ENCODE peak calls at places on chromosomes 7 and 10, in six cellular contexts. W is CD8-positive, alpha-beta T cell; N is omental fat pad; H is GM10248; U is RWPE1; F is astrocyte of the spinal cord. M is an unnamed sample.

GRCh38 chr10:17229967-17230682 is 2.1 kb downstream of the VIM start:
- DNase-seq in W (peak), N (peak), H (peak), U (peak), F (peak), M (peak)

GRCh38 chr7:145168427-145168826 is 332.6 kb upstream of the TPK1 start:
- DNase-seq in W (no peak), N (no peak), H (no peak), U (no peak), F (no peak), M (no peak)

GRCh38 chr7:92639956-92640355 is 49.8 kb upstream of the FAM133B start:
- DNase-seq in W (no peak), N (no peak), H (no peak), U (no peak), F (no peak), M (no peak)

GRCh38 chr7:78301361-78301760 is 502.8 kb downstream of the PHTF2 start:
- DNase-seq in W (no peak), N (no peak), H (no peak), U (no peak), F (peak), M (peak)

GRCh38 chr7:74343281-74344127 is 54.3 kb downstream of the CLIP2 start:
- DNase-seq in W (no peak), N (no peak), H (no peak), U (peak), F (peak), M (peak)

GRCh38 chr7:2049782-2050510 is 182.8 kb downstream of the MAD1L1 start:
- DNase-seq in W (no peak), N (no peak), H (no peak), U (no peak), F (no peak), M (no peak)

GRCh38 chr10:62038609-62039190 is 137.2 kb downstream of the ARID5B start:
- DNase-seq in W (peak), N (no peak), H (peak), U (peak), F (peak), M (peak)

GRCh38 chr10:68508090-68508489 is 19.2 kb downstream of the SLC25A16 start:
- DNase-seq in W (no peak), N (no peak), H (no peak), U (no peak), F (no peak), M (no peak)

GRCh38 chr7:46752881-46753366 is 829.0 kb downstream of the TNS3 start:
- DNase-seq in W (no peak), N (no peak), H (no peak), U (peak), F (peak), M (peak)

GRCh38 chr10:87867453-87867852 is 4.0 kb downstream of the PTEN start:
- DNase-seq in W (no peak), N (no peak), H (no peak), U (no peak), F (peak), M (peak)

GRCh38 chr10:15789793-15790525 is 70.2 kb upstream of the ITGA8 start:
- DNase-seq in W (no peak), N (no peak), H (no peak), U (no peak), F (peak), M (peak)

GRCh38 chr7:127768241-127768640 is 116.2 kb downstream of the SND1 start:
- DNase-seq in W (no peak), N (no peak), H (no peak), U (no peak), F (no peak), M (peak)

GRCh38 chr7:74429153-74429747 is 24.5 kb upstream of the GTF2IRD1 start:
- DNase-seq in W (no peak), N (no peak), H (no peak), U (no peak), F (peak), M (no peak)

GRCh38 chr7:75943864-75944263 is 28.9 kb downstream of the POR start:
- DNase-seq in W (no peak), N (no peak), H (no peak), U (peak), F (peak), M (peak)

GRCh38 chr10:67256984-67257383 is 331.1 kb downstream of the LRRTM3 start:
- DNase-seq in W (no peak), N (no peak), H (no peak), U (no peak), F (no peak), M (no peak)

GRCh38 chr7:94190599-94191061 is 186.5 kb upstream of the BET1 start:
- DNase-seq in W (no peak), N (no peak), H (no peak), U (peak), F (peak), M (peak)

GRCh38 chr10:127345231-127345965 is 149.0 kb upstream of the INSYN2A start:
- DNase-seq in W (no peak), N (no peak), H (no peak), U (no peak), F (no peak), M (no peak)

GRCh38 chr7:157506268-157506667 is 169.5 kb downstream of the DNAJB6 start:
- DNase-seq in W (no peak), N (no peak), H (no peak), U (no peak), F (no peak), M (no peak)

GRCh38 chr10:101716891-101717659 is 22.1 kb upstream of the FBXW4 start:
- DNase-seq in W (no peak), N (no peak), H (no peak), U (no peak), F (no peak), M (peak)

GRCh38 chr10:5632430-5632829 is 34.0 kb downstream of the ASB13 start:
- DNase-seq in W (no peak), N (no peak), H (no peak), U (no peak), F (no peak), M (peak)

GRCh38 chr7:84412161-84412969 is 217.8 kb upstream of the SEMA3A start:
- DNase-seq in W (no peak), N (no peak), H (no peak), U (peak), F (peak), M (peak)

DNA sequence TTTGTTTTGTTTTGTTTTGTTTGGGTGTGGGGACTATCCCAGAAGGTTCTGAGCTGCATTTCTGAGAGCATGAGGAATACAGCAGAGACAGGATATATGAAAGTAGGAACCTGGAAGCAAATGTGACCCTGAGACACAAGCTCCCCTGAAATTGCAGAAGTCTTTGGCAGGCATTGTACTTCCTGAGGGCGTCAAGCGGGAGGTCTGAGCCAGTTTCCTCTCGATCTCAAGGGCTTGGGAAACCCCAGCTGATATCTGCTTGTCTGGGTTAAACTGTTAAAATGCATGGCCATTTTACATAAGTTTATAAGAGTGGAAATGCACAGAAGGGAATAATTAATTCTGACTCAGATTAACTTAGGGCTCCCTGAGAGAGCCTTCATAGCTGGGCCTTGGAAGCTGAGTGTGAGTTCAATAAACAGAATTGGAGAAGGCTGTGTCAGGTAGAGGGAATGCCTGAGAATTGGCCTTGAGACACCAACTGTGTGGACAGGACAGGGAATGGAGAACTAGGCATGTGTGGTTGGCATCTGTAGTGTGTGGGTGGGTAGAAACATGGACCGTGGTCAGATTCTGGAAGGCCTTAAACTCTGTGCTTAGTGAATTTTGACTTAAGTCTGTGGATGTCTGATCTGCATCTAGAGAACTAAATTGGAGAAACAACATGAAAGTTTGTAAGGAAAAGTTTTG is 53.3 kb downstream of the WIPF3 start:
- DNase-seq in W (no peak), N (no peak), H (no peak), U (no peak), F (no peak), M (no peak)
- TF ChIP-seq CTCF in W (no peak), N (no peak), H (no peak), U (no peak), F (no peak), M (no peak)

DNA sequence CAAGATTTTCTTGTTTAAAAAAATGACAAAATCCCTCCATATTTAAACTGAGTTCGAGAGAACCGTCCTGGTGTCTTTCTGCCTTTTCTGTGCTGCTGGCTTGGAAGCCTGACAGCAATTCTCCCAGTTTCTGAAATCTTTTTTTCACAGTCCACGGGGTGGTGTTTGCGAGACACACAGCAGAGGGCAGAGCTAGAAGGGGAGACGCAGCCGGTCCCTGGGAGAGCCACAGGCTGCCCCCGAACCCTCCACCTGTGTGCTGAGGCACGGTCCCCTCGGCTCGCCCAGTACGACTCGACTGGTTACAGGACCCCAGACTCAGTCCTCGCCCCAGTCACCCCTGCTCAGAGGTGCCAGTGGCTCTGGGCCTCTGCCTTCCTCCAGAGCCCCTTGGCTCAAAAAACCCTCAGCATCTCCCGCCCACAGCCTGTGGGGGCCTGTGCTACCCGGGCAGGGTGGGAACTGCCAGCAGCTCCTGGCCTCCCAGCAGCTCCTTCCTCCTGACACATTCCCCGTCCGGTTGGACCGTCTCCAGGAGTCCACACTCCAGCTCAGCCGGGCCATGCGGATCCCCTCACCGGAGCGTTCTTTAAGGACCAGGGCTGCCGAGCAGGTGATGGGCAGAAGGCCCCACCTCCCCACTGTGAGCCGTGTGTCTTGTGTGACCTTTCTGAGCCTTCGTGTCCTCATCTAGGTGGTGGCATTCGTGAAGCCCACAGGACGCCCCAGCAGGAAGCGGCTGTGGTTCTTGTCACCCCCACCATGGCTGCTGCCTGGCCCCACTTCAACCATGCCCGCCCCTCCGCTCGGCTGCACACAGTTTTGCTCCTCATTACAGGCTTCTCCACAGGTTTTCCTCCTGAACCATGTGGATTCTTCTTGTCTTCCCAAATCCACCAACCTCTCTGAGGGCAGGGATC is 52.3 kb upstream of the EN2 start:
- DNase-seq in W (peak), N (no peak), H (no peak), U (no peak), F (no peak), M (no peak)
- TF ChIP-seq CTCF in W (no peak), N (no peak), H (no peak), U (no peak), F (no peak), M (no peak)

GRCh38 chr7:107966701-107967100 is 36.3 kb downstream of the LAMB1 start:
- DNase-seq in W (no peak), N (no peak), H (no peak), U (no peak), F (peak), M (peak)
- TF ChIP-seq CTCF in W (no peak), N (no peak), H (no peak), U (no peak), F (peak), M (peak)

GRCh38 chr7:40598915-40599314 is 464.1 kb downstream of the SUGCT start:
- DNase-seq in W (no peak), N (no peak), H (no peak), U (no peak), F (no peak), M (no peak)
- TF ChIP-seq CTCF in W (no peak), N (no peak), H (no peak), U (no peak), F (no peak), M (no peak)

DNA sequence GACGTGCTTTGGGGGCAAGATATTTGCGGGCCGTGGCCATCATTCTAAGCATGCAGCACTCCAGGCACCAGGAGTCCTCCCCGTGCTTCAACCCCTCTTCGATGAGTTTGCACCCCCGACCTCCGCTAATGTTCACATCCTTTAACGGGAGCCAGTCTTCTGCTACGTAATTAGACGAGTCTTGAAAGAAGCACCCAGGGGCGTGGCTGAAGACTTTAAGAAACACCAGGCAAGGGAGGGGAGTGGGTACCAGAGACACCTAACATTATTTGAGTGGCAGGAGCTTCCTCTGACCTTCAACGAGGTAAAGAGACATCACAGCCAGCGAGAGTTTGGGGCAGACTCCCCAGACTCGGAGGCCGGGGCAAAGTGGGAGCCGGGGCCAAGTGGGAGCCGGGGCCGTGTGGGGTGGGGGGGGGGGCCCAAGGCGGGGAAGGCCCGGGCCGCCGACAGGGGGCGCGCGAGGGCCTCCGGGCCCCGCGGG is 31.1 kb upstream of the TOMM7 start:
- DNase-seq in W (no peak), N (peak), H (no peak), U (no peak), F (no peak), M (no peak)
- TF ChIP-seq CTCF in W (no peak), N (no peak), H (peak), U (peak), F (peak), M (peak)

GRCh38 chr10:71703577-71703976 is 16.0 kb downstream of the C10orf105 start:
- DNase-seq in W (no peak), N (no peak), H (no peak), U (no peak), F (no peak), M (no peak)

GRCh38 chr10:71704816-71705215 is 14.8 kb downstream of the C10orf105 start:
- DNase-seq in W (no peak), N (no peak), H (no peak), U (no peak), F (no peak), M (no peak)

GRCh38 chr10:71706216-71707121 is 13.1 kb downstream of the C10orf105 start:
- DNase-seq in W (no peak), N (no peak), H (no peak), U (no peak), F (no peak), M (no peak)

GRCh38 chr10:71707240-71707789 is 12.3 kb downstream of the C10orf105 start:
- DNase-seq in W (no peak), N (no peak), H (no peak), U (no peak), F (no peak), M (no peak)

DNA sequence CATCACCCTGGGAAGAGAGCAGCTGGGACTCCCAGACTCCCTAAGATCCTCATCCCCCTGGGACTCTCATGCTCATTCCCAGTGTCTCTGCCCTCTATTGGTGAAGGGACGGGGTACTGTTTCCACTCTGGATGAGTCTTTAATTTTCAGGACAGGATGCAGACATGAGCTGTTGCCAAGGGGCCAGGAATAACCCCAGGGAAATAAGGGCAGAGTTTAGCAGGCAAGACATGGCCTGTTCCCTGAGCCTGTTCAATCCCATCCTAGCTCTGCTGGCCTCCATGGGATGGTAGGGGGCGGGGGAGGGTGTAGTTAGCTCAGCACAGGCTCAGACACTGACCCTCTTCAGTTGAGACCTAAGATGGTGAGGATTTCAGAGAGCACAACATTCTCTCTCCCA is 14.0 kb downstream of the C10orf105 start:
- DNase-seq in W (no peak), N (no peak), H (no peak), U (no peak), F (no peak), M (peak)
- TF ChIP-seq CTCF in W (no peak), N (no peak), H (no peak), U (no peak), F (no peak), M (no peak)

GRCh38 chr7:108164946-108165345 is 34.8 kb upstream of the LAMB4 start:
- DNase-seq in W (no peak), N (no peak), H (no peak), U (no peak), F (no peak), M (no peak)
- TF ChIP-seq CTCF in W (no peak), N (no peak), H (no peak), U (no peak), F (no peak), M (no peak)

DNA sequence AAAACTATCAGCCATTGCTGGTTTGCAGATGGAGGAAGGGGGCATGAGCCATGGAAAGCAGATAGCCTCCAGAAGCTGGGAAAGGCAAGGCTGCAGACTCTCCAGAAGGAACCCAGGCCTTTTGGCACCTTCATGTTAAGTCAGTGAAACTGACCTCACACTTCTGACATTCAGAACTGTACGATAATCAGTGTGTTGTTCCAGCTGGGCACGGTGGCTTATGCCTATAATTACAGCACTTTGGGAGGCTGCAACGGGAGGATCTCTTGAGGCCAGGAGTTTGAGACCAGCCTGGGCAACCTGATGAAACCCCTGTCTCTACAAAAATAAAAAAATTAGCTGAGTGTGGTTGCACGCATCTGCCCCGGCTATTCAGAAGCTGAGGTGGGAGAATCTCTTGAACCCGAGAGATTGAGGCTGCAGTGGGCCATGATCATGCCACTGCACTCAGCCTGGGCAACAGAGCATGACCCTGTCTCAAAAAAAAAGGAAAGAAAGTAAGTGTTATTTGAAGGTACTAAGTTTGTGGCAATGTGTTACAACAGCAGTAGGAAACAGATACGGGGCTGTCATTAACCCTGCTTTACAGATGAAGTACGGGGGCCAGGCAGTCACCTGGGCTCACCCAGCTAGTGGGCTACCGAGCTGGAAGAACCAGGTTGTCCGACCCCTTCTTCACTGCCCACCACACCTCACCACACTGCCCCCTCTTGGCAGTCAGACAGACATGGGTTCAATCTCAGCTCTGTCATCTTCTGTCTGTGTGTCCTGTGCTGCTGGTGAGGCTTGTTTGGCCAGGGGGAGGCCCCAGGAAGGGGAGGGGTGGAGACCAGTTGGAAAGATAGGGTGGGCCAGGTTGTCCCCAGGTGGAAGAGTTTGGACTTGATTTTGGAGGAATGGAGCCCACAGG is 18.3 kb downstream of the CHST3 start:
- DNase-seq in W (no peak), N (no peak), H (no peak), U (no peak), F (no peak), M (no peak)
- TF ChIP-seq CTCF in W (no peak), N (no peak), H (no peak), U (no peak), F (peak), M (peak)

GRCh38 chr10:84367256-84367655 is 38.9 kb downstream of the CCSER2 start:
- DNase-seq in W (no peak), N (no peak), H (no peak), U (no peak), F (no peak), M (no peak)
- TF ChIP-seq CTCF in W (no peak), N (no peak), H (no peak), U (no peak), F (no peak), M (no peak)